ENCODE peak calls at places on chromosomes 1 and 21, in five cellular contexts. M, H, U, T and C are unnamed samples.

GRCh38 chr1:61450454-61451213 is 274.3 kb downstream of the TM2D1 start:
- DNase-seq in M (no peak), U (no peak), T (no peak), H (peak), C (no peak)

GRCh38 chr1:1088801-1089680 is 14.9 kb upstream of the RNF223 start:
- DNase-seq in U (no peak), T (no peak), H (no peak), M (no peak), C (no peak)

GRCh38 chr1:221601166-221601565 is 140.7 kb downstream of the DUSP10 start:
- DNase-seq in T (no peak), H (no peak), M (no peak), U (no peak), C (no peak)

GRCh38 chr21:33031152-33031551 is 5.4 kb downstream of the OLIG2 start:
- DNase-seq in U (no peak), T (no peak), H (no peak), M (no peak), C (no peak)

GRCh38 chr1:92299477-92300125 is 742 bp downstream of the RPAP2 start:
- DNase-seq in T (peak), U (no peak), H (peak), M (peak), C (no peak)

GRCh38 chr1:56215771-56216170 is 363.6 kb downstream of the PLPP3 start:
- DNase-seq in U (no peak), M (no peak), H (no peak), T (no peak), C (no peak)

GRCh38 chr1:165143437-165144065 is 213.0 kb downstream of the LMX1A start:
- DNase-seq in U (no peak), H (no peak), M (no peak), T (peak), C (no peak)

GRCh38 chr1:212540031-212540430 is 68.5 kb upstream of the ATF3 start:
- DNase-seq in U (no peak), T (no peak), H (no peak), M (no peak), C (no peak)